ENCODE peak calls at places on chromosomes 13 and 19, in nine cellular contexts. E, Q, F, K, N, I, P, A and Y are unnamed samples.

GRCh38 chr13:113630296-113630695 is 27.7 kb downstream of the ATP4B start:
- DNase-seq in N (no peak), A (no peak), E (no peak), Q (no peak), P (no peak), K (no peak), I (no peak), F (no peak), Y (no peak)

GRCh38 chr13:30169442-30169841 is 137.9 kb downstream of the KATNAL1 start:
- DNase-seq in F (no peak), Q (peak), N (no peak), A (no peak), K (no peak), P (no peak), E (no peak), I (no peak), Y (no peak)

GRCh38 chr13:76887070-76887563 is 912 bp upstream of the KCTD12 start:
- DNase-seq in K (no peak), E (no peak), A (no peak), Q (no peak), P (no peak), I (peak), F (no peak), N (no peak), Y (no peak)

GRCh38 chr19:49593233-49594113 is 2.5 kb downstream of the PRR12 start:
- DNase-seq in F (peak), E (peak), N (peak), K (peak), Q (peak), P (peak), I (peak), A (peak), Y (peak)

GRCh38 chr19:991174-991931 is 7.2 kb downstream of the WDR18 start:
- DNase-seq in K (peak), Q (peak), P (peak), I (peak), A (no peak), N (peak), E (no peak), F (no peak), Y (peak)

GRCh38 chr19:2805261-2805900 is 14.3 kb upstream of the ZNF554 start:
- DNase-seq in E (no peak), N (no peak), K (no peak), I (no peak), A (no peak), Q (no peak), P (no peak), F (no peak), Y (no peak)

GRCh38 chr19:39078436-39079200 is 5.5 kb upstream of the ACP7 start:
- DNase-seq in N (no peak), A (no peak), Q (peak), K (no peak), I (no peak), E (no peak), F (no peak), P (no peak), Y (no peak)

GRCh38 chr19:49809155-49809986 is 3.7 kb downstream of the FUZ start:
- DNase-seq in K (no peak), N (peak), A (peak), Q (peak), F (no peak), E (no peak), I (peak), P (peak), Y (no peak)

GRCh38 chr13:28356506-28357064 is 138.3 kb downstream of the FLT1 start:
- DNase-seq in N (no peak), E (no peak), A (no peak), I (no peak), F (no peak), K (no peak), Q (no peak), P (no peak), Y (no peak)

GRCh38 chr19:10294368-10294697 is 4.6 kb downstream of the ICAM5 start:
- DNase-seq in I (peak), A (no peak), E (no peak), P (no peak), N (no peak), F (no peak), K (no peak), Q (no peak), Y (no peak)

GRCh38 chr19:35908977-35909683 is 1.0 kb upstream of the TYROBP start:
- DNase-seq in Q (no peak), P (peak), E (peak), I (no peak), F (no peak), K (no peak), A (no peak), N (no peak), Y (peak)

GRCh38 chr13:75405976-75406703 is 75.8 kb downstream of the TBC1D4 start:
- DNase-seq in K (no peak), N (no peak), P (no peak), I (no peak), Q (no peak), E (no peak), A (no peak), F (peak), Y (no peak)

GRCh38 chr19:49403404-49404187 is 15.5 kb downstream of the KASH5 start:
- DNase-seq in N (no peak), F (peak), A (peak), Q (peak), E (no peak), P (no peak), I (peak), K (no peak), Y (no peak)

GRCh38 chr13:76527041-76527440 is 359.2 kb downstream of the KCTD12 start:
- DNase-seq in N (no peak), Q (no peak), P (no peak), I (no peak), K (no peak), E (no peak), A (no peak), F (no peak), Y (no peak)

GRCh38 chr13:99028890-99029289 is 51.0 kb upstream of the DOCK9 start:
- DNase-seq in I (peak), Q (no peak), A (no peak), N (peak), P (peak), K (no peak), F (peak), E (no peak), Y (no peak)

GRCh38 chr13:94660695-94661324 is 51.5 kb downstream of the SOX21 start:
- DNase-seq in F (peak), A (no peak), P (no peak), I (no peak), K (no peak), E (no peak), N (no peak), Q (no peak), Y (peak)

GRCh38 chr13:76380436-76381065 is 505.7 kb downstream of the KCTD12 start:
- DNase-seq in P (no peak), K (no peak), I (no peak), Q (no peak), F (no peak), E (no peak), A (no peak), N (no peak), Y (no peak)

GRCh38 chr13:48038763-48039162 is 1.2 kb downstream of the NUDT15 start:
- DNase-seq in E (no peak), P (no peak), I (peak), K (no peak), N (no peak), F (no peak), A (peak), Q (peak), Y (no peak)

GRCh38 chr19:29673451-29674371 is 8.4 kb downstream of the PLEKHF1 start:
- DNase-seq in A (no peak), F (no peak), K (no peak), E (no peak), N (no peak), P (no peak), Q (no peak), I (no peak), Y (no peak)

GRCh38 chr13:47484564-47484963 is 516.5 kb downstream of the SUCLA2 start:
- DNase-seq in P (no peak), A (no peak), K (no peak), I (no peak), E (peak), F (no peak), Q (peak), N (no peak), Y (no peak)

GRCh38 chr19:43527860-43528622 is 1.0 kb upstream of the ETHE1 start:
- DNase-seq in I (no peak), E (no peak), P (no peak), A (no peak), K (no peak), N (no peak), Q (peak), F (peak), Y (no peak)

GRCh38 chr19:58009666-58010301 is 7.2 kb upstream of the ZNF606 start:
- DNase-seq in I (peak), K (peak), P (peak), A (peak), Q (peak), F (peak), E (no peak), N (no peak), Y (no peak)

GRCh38 chr13:23858586-23858985 is 30.6 kb downstream of the MIPEP start:
- DNase-seq in I (no peak), K (no peak), E (no peak), Q (peak), A (no peak), N (no peak), P (no peak), F (no peak), Y (no peak)